ENCODE peak calls at places on chromosomes 4 and X, in nine cellular contexts. One of them, this sample, is unnamed.

GRCh38 chr4:610411-611261 is 14.7 kb upstream of the PDE6B start:
- DNase-seq in upper lobe of left lung: peak
- DNase-seq in GM23338: no peak
- DNase-seq in neural progenitor cell: no peak
- DNase-seq in mammary epithelial cell: peak
- DNase-seq in osteocyte: peak
- DNase-seq in omental fat pad: no peak
- DNase-seq in astrocyte of the cerebellum: no peak
- DNase-seq in hepatocyte: peak
- DNase-seq in this sample: no peak

GRCh38 chr4:105859233-105859632 is 36.0 kb upstream of the NPNT start:
- DNase-seq in hepatocyte: no peak
- DNase-seq in neural progenitor cell: no peak
- DNase-seq in astrocyte of the cerebellum: peak
- DNase-seq in mammary epithelial cell: peak
- DNase-seq in upper lobe of left lung: no peak
- DNase-seq in osteocyte: no peak
- DNase-seq in omental fat pad: no peak
- DNase-seq in GM23338: no peak
- DNase-seq in this sample: peak

GRCh38 chr4:71270901-71271300 is 67.9 kb upstream of the SLC4A4 start:
- DNase-seq in GM23338: peak
- DNase-seq in omental fat pad: no peak
- DNase-seq in neural progenitor cell: peak
- DNase-seq in hepatocyte: peak
- DNase-seq in upper lobe of left lung: no peak
- DNase-seq in astrocyte of the cerebellum: no peak
- DNase-seq in osteocyte: no peak
- DNase-seq in mammary epithelial cell: no peak
- DNase-seq in this sample: no peak

GRCh38 chrX:118552501-118552900 is 56.9 kb downstream of the DOCK11 start:
- DNase-seq in astrocyte of the cerebellum: no peak
- DNase-seq in hepatocyte: no peak
- DNase-seq in mammary epithelial cell: peak
- DNase-seq in GM23338: no peak
- DNase-seq in osteocyte: no peak
- DNase-seq in upper lobe of left lung: peak
- DNase-seq in omental fat pad: no peak
- DNase-seq in neural progenitor cell: no peak
- DNase-seq in this sample: no peak

GRCh38 chr4:110170861-110171260 is 27.6 kb downstream of the ELOVL6 start:
- DNase-seq in astrocyte of the cerebellum: no peak
- DNase-seq in omental fat pad: no peak
- DNase-seq in hepatocyte: no peak
- DNase-seq in osteocyte: no peak
- DNase-seq in neural progenitor cell: peak
- DNase-seq in mammary epithelial cell: no peak
- DNase-seq in upper lobe of left lung: no peak
- DNase-seq in GM23338: peak
- DNase-seq in this sample: no peak

GRCh38 chr4:96379524-96379923 is 539.6 kb downstream of the PDHA2 start:
- DNase-seq in mammary epithelial cell: no peak
- DNase-seq in upper lobe of left lung: no peak
- DNase-seq in osteocyte: no peak
- DNase-seq in neural progenitor cell: no peak
- DNase-seq in omental fat pad: no peak
- DNase-seq in hepatocyte: no peak
- DNase-seq in GM23338: no peak
- DNase-seq in astrocyte of the cerebellum: no peak
- DNase-seq in this sample: no peak

GRCh38 chr4:175691791-175692190 is 120.3 kb downstream of the GPM6A start:
- DNase-seq in neural progenitor cell: no peak
- DNase-seq in astrocyte of the cerebellum: no peak
- DNase-seq in hepatocyte: no peak
- DNase-seq in omental fat pad: no peak
- DNase-seq in upper lobe of left lung: no peak
- DNase-seq in GM23338: no peak
- DNase-seq in osteocyte: no peak
- DNase-seq in mammary epithelial cell: no peak
- DNase-seq in this sample: no peak

GRCh38 chr4:184896868-184897715 is 71.3 kb upstream of the ACSL1 start:
- DNase-seq in neural progenitor cell: no peak
- DNase-seq in upper lobe of left lung: peak
- DNase-seq in hepatocyte: no peak
- DNase-seq in osteocyte: no peak
- DNase-seq in GM23338: no peak
- DNase-seq in mammary epithelial cell: no peak
- DNase-seq in astrocyte of the cerebellum: no peak
- DNase-seq in omental fat pad: no peak
- DNase-seq in this sample: peak

GRCh38 chr4:169397762-169398161 is 127.0 kb upstream of the SH3RF1 start:
- DNase-seq in upper lobe of left lung: no peak
- DNase-seq in neural progenitor cell: no peak
- DNase-seq in osteocyte: no peak
- DNase-seq in omental fat pad: no peak
- DNase-seq in GM23338: no peak
- DNase-seq in astrocyte of the cerebellum: peak
- DNase-seq in mammary epithelial cell: peak
- DNase-seq in hepatocyte: no peak
- DNase-seq in this sample: no peak

GRCh38 chrX:134570509-134570846 is 87.8 kb downstream of the PLAC1 start:
- DNase-seq in upper lobe of left lung: no peak
- DNase-seq in neural progenitor cell: no peak
- DNase-seq in omental fat pad: no peak
- DNase-seq in astrocyte of the cerebellum: no peak
- DNase-seq in GM23338: no peak
- DNase-seq in hepatocyte: no peak
- DNase-seq in osteocyte: no peak
- DNase-seq in mammary epithelial cell: no peak
- DNase-seq in this sample: no peak

GRCh38 chr4:94722748-94723147 is 35.0 kb upstream of the BMPR1B start:
- DNase-seq in omental fat pad: no peak
- DNase-seq in astrocyte of the cerebellum: no peak
- DNase-seq in neural progenitor cell: no peak
- DNase-seq in GM23338: no peak
- DNase-seq in upper lobe of left lung: no peak
- DNase-seq in hepatocyte: no peak
- DNase-seq in mammary epithelial cell: no peak
- DNase-seq in osteocyte: no peak
- DNase-seq in this sample: no peak

GRCh38 chr4:87497141-87497540 is 32.0 kb downstream of the SPARCL1 start:
- DNase-seq in hepatocyte: no peak
- DNase-seq in mammary epithelial cell: no peak
- DNase-seq in neural progenitor cell: peak
- DNase-seq in omental fat pad: no peak
- DNase-seq in upper lobe of left lung: no peak
- DNase-seq in astrocyte of the cerebellum: no peak
- DNase-seq in GM23338: peak
- DNase-seq in osteocyte: no peak
- DNase-seq in this sample: no peak
- TF ChIP-seq CTCF in hepatocyte: peak
- TF ChIP-seq CTCF in mammary epithelial cell: peak
- TF ChIP-seq CTCF in neural progenitor cell: peak
- TF ChIP-seq CTCF in omental fat pad: no peak
- TF ChIP-seq CTCF in upper lobe of left lung: no peak
- TF ChIP-seq CTCF in astrocyte of the cerebellum: no peak
- TF ChIP-seq CTCF in GM23338: peak
- TF ChIP-seq CTCF in osteocyte: peak
- TF ChIP-seq CTCF in this sample: peak

DNA sequence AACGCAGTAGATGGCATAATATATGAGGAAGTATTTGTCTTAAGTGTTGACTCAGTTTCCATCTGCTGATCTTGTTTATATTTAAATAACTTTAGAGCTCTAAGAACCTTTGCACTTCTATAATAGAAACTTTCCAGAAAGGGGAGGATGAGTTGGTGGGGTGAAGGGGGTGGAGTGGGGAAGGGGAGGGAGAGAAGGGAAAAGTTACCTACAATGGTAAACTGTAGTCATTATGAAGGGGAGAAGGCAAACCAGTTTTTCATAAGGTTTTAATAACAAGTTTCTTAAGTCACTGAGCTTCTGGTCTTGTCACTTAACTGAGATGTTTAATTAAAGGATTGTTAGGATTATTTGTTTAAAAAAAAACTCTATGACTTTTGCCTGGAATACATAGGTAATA is 326 bp downstream of the ALPK1 start:
- DNase-seq in omental fat pad: no peak
- DNase-seq in osteocyte: no peak
- DNase-seq in GM23338: no peak
- DNase-seq in hepatocyte: no peak
- DNase-seq in mammary epithelial cell: no peak
- DNase-seq in neural progenitor cell: no peak
- DNase-seq in upper lobe of left lung: no peak
- DNase-seq in astrocyte of the cerebellum: no peak
- DNase-seq in this sample: no peak
- TF ChIP-seq CTCF in omental fat pad: no peak
- TF ChIP-seq CTCF in osteocyte: no peak
- TF ChIP-seq CTCF in GM23338: no peak
- TF ChIP-seq CTCF in hepatocyte: no peak
- TF ChIP-seq CTCF in mammary epithelial cell: no peak
- TF ChIP-seq CTCF in neural progenitor cell: no peak
- TF ChIP-seq CTCF in upper lobe of left lung: no peak
- TF ChIP-seq CTCF in astrocyte of the cerebellum: no peak
- TF ChIP-seq CTCF in this sample: no peak

DNA sequence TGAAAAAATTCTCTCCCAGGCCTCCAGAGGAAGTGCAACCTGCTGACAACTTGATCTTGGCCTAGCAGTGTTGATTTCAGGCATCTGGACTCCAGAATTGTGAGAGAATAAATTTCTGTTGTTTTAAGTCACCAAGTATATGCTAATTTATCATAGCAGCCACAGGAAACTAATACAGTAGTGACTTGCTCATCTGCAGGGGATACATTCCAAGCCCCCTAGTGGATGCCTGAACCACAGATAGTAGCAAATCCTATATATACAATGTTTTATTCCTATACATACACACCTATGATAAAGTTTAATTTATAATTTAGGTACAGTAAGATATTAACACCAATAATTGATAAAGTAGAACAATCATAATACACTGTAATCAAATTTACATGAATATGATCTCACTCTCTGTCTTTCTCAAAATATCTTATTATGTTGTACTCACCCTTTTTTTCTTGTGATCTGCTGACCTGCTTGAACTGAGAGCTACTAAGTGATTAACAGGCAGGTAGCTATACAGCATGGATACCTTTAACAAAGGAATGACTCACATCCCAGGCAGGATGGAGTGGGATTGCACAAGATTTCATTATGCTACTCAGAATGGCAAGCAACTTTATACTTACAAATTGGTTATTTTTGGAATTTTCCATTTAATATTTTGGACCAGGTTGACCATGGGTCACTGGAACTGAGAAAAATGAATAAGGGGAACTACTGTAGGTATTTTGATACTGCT is 501.1 kb downstream of the KCNIP4 start:
- DNase-seq in osteocyte: no peak
- DNase-seq in omental fat pad: no peak
- DNase-seq in GM23338: peak
- DNase-seq in hepatocyte: peak
- DNase-seq in neural progenitor cell: no peak
- DNase-seq in upper lobe of left lung: no peak
- DNase-seq in astrocyte of the cerebellum: no peak
- DNase-seq in mammary epithelial cell: peak
- DNase-seq in this sample: no peak
- TF ChIP-seq CTCF in osteocyte: no peak
- TF ChIP-seq CTCF in omental fat pad: no peak
- TF ChIP-seq CTCF in GM23338: peak
- TF ChIP-seq CTCF in hepatocyte: no peak
- TF ChIP-seq CTCF in neural progenitor cell: peak
- TF ChIP-seq CTCF in upper lobe of left lung: no peak
- TF ChIP-seq CTCF in astrocyte of the cerebellum: no peak
- TF ChIP-seq CTCF in mammary epithelial cell: peak
- TF ChIP-seq CTCF in this sample: no peak

GRCh38 chr4:147019061-147019460 is 73.4 kb upstream of the TTC29 start:
- DNase-seq in omental fat pad: peak
- DNase-seq in GM23338: peak
- DNase-seq in hepatocyte: peak
- DNase-seq in mammary epithelial cell: peak
- DNase-seq in osteocyte: no peak
- DNase-seq in neural progenitor cell: peak
- DNase-seq in upper lobe of left lung: peak
- DNase-seq in astrocyte of the cerebellum: peak
- DNase-seq in this sample: peak
- TF ChIP-seq CTCF in omental fat pad: no peak
- TF ChIP-seq CTCF in GM23338: peak
- TF ChIP-seq CTCF in hepatocyte: peak
- TF ChIP-seq CTCF in mammary epithelial cell: peak
- TF ChIP-seq CTCF in osteocyte: peak
- TF ChIP-seq CTCF in neural progenitor cell: peak
- TF ChIP-seq CTCF in upper lobe of left lung: peak
- TF ChIP-seq CTCF in astrocyte of the cerebellum: peak
- TF ChIP-seq CTCF in this sample: peak

DNA sequence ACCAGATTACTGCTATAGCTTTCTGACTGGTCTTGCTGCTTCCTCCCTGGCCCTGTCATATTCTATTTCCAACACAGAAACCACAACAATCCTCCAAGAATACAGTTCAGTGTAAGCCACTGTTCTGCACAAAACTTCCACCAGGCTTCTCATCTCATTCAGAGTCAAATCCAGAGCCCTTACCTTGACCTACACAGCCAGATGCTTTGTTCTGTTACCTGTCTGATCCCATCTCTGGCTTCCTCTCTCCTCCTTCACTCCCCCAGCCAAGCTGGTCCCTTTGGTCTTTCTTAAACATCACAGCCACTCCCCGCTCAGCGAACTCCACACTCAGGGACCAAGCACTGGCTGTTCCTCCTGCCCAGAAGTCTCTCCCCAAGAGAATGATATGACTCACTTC is 84.8 kb upstream of the BMP2K start:
- DNase-seq in neural progenitor cell: no peak
- DNase-seq in omental fat pad: no peak
- DNase-seq in mammary epithelial cell: no peak
- DNase-seq in hepatocyte: no peak
- DNase-seq in GM23338: no peak
- DNase-seq in astrocyte of the cerebellum: no peak
- DNase-seq in upper lobe of left lung: no peak
- DNase-seq in osteocyte: no peak
- DNase-seq in this sample: no peak
- TF ChIP-seq CTCF in neural progenitor cell: no peak
- TF ChIP-seq CTCF in omental fat pad: no peak
- TF ChIP-seq CTCF in mammary epithelial cell: no peak
- TF ChIP-seq CTCF in hepatocyte: no peak
- TF ChIP-seq CTCF in GM23338: no peak
- TF ChIP-seq CTCF in astrocyte of the cerebellum: no peak
- TF ChIP-seq CTCF in upper lobe of left lung: no peak
- TF ChIP-seq CTCF in osteocyte: no peak
- TF ChIP-seq CTCF in this sample: no peak

GRCh38 chrX:14964500-14964899 is 91.3 kb downstream of the MOSPD2 start:
- DNase-seq in neural progenitor cell: no peak
- DNase-seq in hepatocyte: no peak
- DNase-seq in upper lobe of left lung: no peak
- DNase-seq in mammary epithelial cell: peak
- DNase-seq in osteocyte: no peak
- DNase-seq in omental fat pad: no peak
- DNase-seq in astrocyte of the cerebellum: no peak
- DNase-seq in GM23338: no peak
- DNase-seq in this sample: no peak
- TF ChIP-seq CTCF in neural progenitor cell: no peak
- TF ChIP-seq CTCF in hepatocyte: no peak
- TF ChIP-seq CTCF in upper lobe of left lung: no peak
- TF ChIP-seq CTCF in mammary epithelial cell: peak
- TF ChIP-seq CTCF in osteocyte: peak
- TF ChIP-seq CTCF in omental fat pad: no peak
- TF ChIP-seq CTCF in astrocyte of the cerebellum: peak
- TF ChIP-seq CTCF in GM23338: no peak
- TF ChIP-seq CTCF in this sample: no peak

This sample was measured in GM13977.